ENCODE peak calls at places on chromosomes 7 and 10, in six cellular contexts. A is nucleus accumbens; Y is NCI-H1105; W is stimulated activated CD4-positive, alpha-beta T cell treated with anti-CD3 and anti-CD28 coated beads, Interleukin-15, amount 100 ng/mL, for 1 hour; K is IMR-90; N is omental fat pad. S is an unnamed sample.

GRCh38 chr10:30437039-30437781 is 3.2 kb downstream of the MAP3K8 start:
- DNase-seq in A (no peak), Y (no peak), N (no peak), W (no peak), K (peak), S (no peak)

GRCh38 chr7:23520582-23520981 is 11.2 kb downstream of the TRA2A start:
- DNase-seq in W (no peak), A (no peak), N (no peak), Y (no peak), K (no peak), S (no peak)

GRCh38 chr7:39228946-39229345 is 251.2 kb downstream of the POU6F2 start:
- DNase-seq in N (no peak), A (no peak), W (no peak), Y (no peak), K (peak), S (no peak)

GRCh38 chr7:44748948-44749731 is 493 bp downstream of the ZMIZ2 start:
- DNase-seq in N (no peak), W (no peak), K (no peak), A (no peak), Y (peak), S (no peak)

GRCh38 chr10:131195552-131196159 is 115.9 kb downstream of the TCERG1L start:
- DNase-seq in W (no peak), K (no peak), Y (no peak), N (no peak), A (no peak), S (no peak)

GRCh38 chr7:21044384-21044783 is 257.7 kb upstream of the SP8 start:
- DNase-seq in Y (no peak), W (no peak), K (no peak), N (no peak), A (no peak), S (no peak)

GRCh38 chr10:62159357-62159756 is 109.3 kb downstream of the RTKN2 start:
- DNase-seq in Y (no peak), N (no peak), A (no peak), W (no peak), K (no peak), S (no peak)

GRCh38 chr10:75398238-75398629 is 3.3 kb downstream of the ZNF503 start:
- DNase-seq in A (no peak), Y (no peak), W (no peak), K (no peak), N (no peak), S (no peak)

GRCh38 chr7:70788276-70788675 is 343.7 kb upstream of the GALNT17 start:
- DNase-seq in N (no peak), A (no peak), Y (no peak), W (no peak), K (no peak), S (no peak)

GRCh38 chr7:116671111-116671510 is 885 bp upstream of the MET start:
- DNase-seq in N (no peak), K (no peak), A (no peak), W (no peak), Y (no peak), S (no peak)